ENCODE peak calls at places on chromosomes 13 and 19, in seven cellular contexts. One of them, this sample, is unnamed.
A peak's percentile ranks its signal among the peaks of the same experiment; 100 is the strongest.

GRCh38 chr19:47094557-47095517 is 18.7 kb downstream of the ZC3H4 start:
- DNase-seq in uterus: no peak
- DNase-seq in A549: no peak
- DNase-seq in small intestine: peak; percentile 68
- DNase-seq in right lobe of liver: no peak
- DNase-seq in CD8-positive, alpha-beta memory T cell: peak; percentile 34
- DNase-seq in fibroblast of lung: no peak
- DNase-seq in this sample: peak; percentile 58

GRCh38 chr13:106373989-106374572 is 161.4 kb downstream of the EFNB2 start:
- DNase-seq in uterus: peak; percentile 37
- DNase-seq in A549: no peak
- DNase-seq in small intestine: no peak
- DNase-seq in right lobe of liver: no peak
- DNase-seq in CD8-positive, alpha-beta memory T cell: no peak
- DNase-seq in fibroblast of lung: peak; percentile 88
- DNase-seq in this sample: no peak

GRCh38 chr19:7211191-7211988 is 82.8 kb downstream of the INSR start:
- DNase-seq in uterus: peak; percentile 64
- DNase-seq in A549: no peak
- DNase-seq in small intestine: peak; percentile 40
- DNase-seq in right lobe of liver: peak; percentile 73
- DNase-seq in CD8-positive, alpha-beta memory T cell: no peak
- DNase-seq in fibroblast of lung: no peak
- DNase-seq in this sample: peak; percentile 78

GRCh38 chr13:75687145-75687763 is 51.1 kb downstream of the LMO7 start:
- DNase-seq in uterus: no peak
- DNase-seq in A549: no peak
- DNase-seq in small intestine: peak; percentile 47
- DNase-seq in right lobe of liver: no peak
- DNase-seq in CD8-positive, alpha-beta memory T cell: no peak
- DNase-seq in fibroblast of lung: peak; percentile 73
- DNase-seq in this sample: no peak

GRCh38 chr19:49861127-49861526 is 6.2 kb downstream of the PNKP start:
- DNase-seq in uterus: peak; percentile 32
- DNase-seq in A549: no peak
- DNase-seq in small intestine: peak; percentile 36
- DNase-seq in right lobe of liver: peak; percentile 47
- DNase-seq in CD8-positive, alpha-beta memory T cell: no peak
- DNase-seq in fibroblast of lung: peak; percentile 57
- DNase-seq in this sample: peak; percentile 26

GRCh38 chr13:102729560-102730275 is 34.9 kb upstream of the METTL21C start:
- DNase-seq in uterus: no peak
- DNase-seq in A549: peak; percentile 2
- DNase-seq in small intestine: peak; percentile 7
- DNase-seq in right lobe of liver: no peak
- DNase-seq in CD8-positive, alpha-beta memory T cell: no peak
- DNase-seq in fibroblast of lung: peak; percentile 92
- DNase-seq in this sample: no peak

GRCh38 chr19:18292810-18293641 is 11.6 kb upstream of the JUND start:
- DNase-seq in uterus: peak; percentile 94
- DNase-seq in A549: peak; percentile 71
- DNase-seq in small intestine: peak; percentile 77
- DNase-seq in right lobe of liver: peak; percentile 86
- DNase-seq in CD8-positive, alpha-beta memory T cell: no peak
- DNase-seq in fibroblast of lung: peak; percentile 77
- DNase-seq in this sample: peak; percentile 77

GRCh38 chr19:6271251-6271650 is 8.5 kb downstream of the MLLT1 start:
- DNase-seq in uterus: no peak
- DNase-seq in A549: no peak
- DNase-seq in small intestine: no peak
- DNase-seq in right lobe of liver: no peak
- DNase-seq in CD8-positive, alpha-beta memory T cell: no peak
- DNase-seq in fibroblast of lung: peak; percentile 28
- DNase-seq in this sample: no peak

GRCh38 chr13:41413907-41414306 is 43.4 kb upstream of the RGCC start:
- DNase-seq in uterus: no peak
- DNase-seq in A549: no peak
- DNase-seq in small intestine: no peak
- DNase-seq in right lobe of liver: no peak
- DNase-seq in CD8-positive, alpha-beta memory T cell: no peak
- DNase-seq in fibroblast of lung: no peak
- DNase-seq in this sample: no peak

GRCh38 chr19:49497047-49497789 is 984 bp downstream of the RPS11 start:
- DNase-seq in uterus: no peak
- DNase-seq in A549: peak; percentile 77
- DNase-seq in small intestine: peak; percentile 88
- DNase-seq in right lobe of liver: no peak
- DNase-seq in CD8-positive, alpha-beta memory T cell: peak; percentile 75
- DNase-seq in fibroblast of lung: peak; percentile 65
- DNase-seq in this sample: no peak

GRCh38 chr13:25752957-25753540 is 298.8 kb downstream of the SHISA2 start:
- DNase-seq in uterus: peak; percentile 22
- DNase-seq in A549: no peak
- DNase-seq in small intestine: peak; percentile 8
- DNase-seq in right lobe of liver: no peak
- DNase-seq in CD8-positive, alpha-beta memory T cell: no peak
- DNase-seq in fibroblast of lung: peak; percentile 96
- DNase-seq in this sample: no peak

GRCh38 chr19:23384858-23385257 is 10.4 kb downstream of the ZNF91 start:
- DNase-seq in uterus: no peak
- DNase-seq in A549: no peak
- DNase-seq in small intestine: no peak
- DNase-seq in right lobe of liver: no peak
- DNase-seq in CD8-positive, alpha-beta memory T cell: no peak
- DNase-seq in fibroblast of lung: no peak
- DNase-seq in this sample: no peak

GRCh38 chr19:50835103-50835784 is 1.9 kb upstream of the KLK15 start:
- DNase-seq in uterus: no peak
- DNase-seq in A549: peak; percentile 51
- DNase-seq in small intestine: peak; percentile 64
- DNase-seq in right lobe of liver: no peak
- DNase-seq in CD8-positive, alpha-beta memory T cell: no peak
- DNase-seq in fibroblast of lung: no peak
- DNase-seq in this sample: no peak

GRCh38 chr13:32802159-32802558 is 214.1 kb upstream of the KL start:
- DNase-seq in uterus: no peak
- DNase-seq in A549: no peak
- DNase-seq in small intestine: no peak
- DNase-seq in right lobe of liver: no peak
- DNase-seq in CD8-positive, alpha-beta memory T cell: no peak
- DNase-seq in fibroblast of lung: no peak
- DNase-seq in this sample: no peak

GRCh38 chr13:62687727-62688126 is 1272.1 kb upstream of the PCDH20 start:
- DNase-seq in uterus: no peak
- DNase-seq in A549: no peak
- DNase-seq in small intestine: no peak
- DNase-seq in right lobe of liver: no peak
- DNase-seq in CD8-positive, alpha-beta memory T cell: no peak
- DNase-seq in fibroblast of lung: no peak
- DNase-seq in this sample: no peak

GRCh38 chr13:42569576-42570344 is 4.2 kb upstream of the TNFSF11 start:
- DNase-seq in uterus: no peak
- DNase-seq in A549: no peak
- DNase-seq in small intestine: no peak
- DNase-seq in right lobe of liver: no peak
- DNase-seq in CD8-positive, alpha-beta memory T cell: no peak
- DNase-seq in fibroblast of lung: no peak
- DNase-seq in this sample: no peak

GRCh38 chr19:32224371-32225244 is 120.8 kb upstream of the ZNF507 start:
- DNase-seq in uterus: peak; percentile 40
- DNase-seq in A549: peak; percentile 91
- DNase-seq in small intestine: peak; percentile 39
- DNase-seq in right lobe of liver: peak; percentile 69
- DNase-seq in CD8-positive, alpha-beta memory T cell: peak; percentile 37
- DNase-seq in fibroblast of lung: peak; percentile 42
- DNase-seq in this sample: peak; percentile 94

GRCh38 chr19:9721861-9722260 is 46.7 kb downstream of the ZNF846 start:
- DNase-seq in uterus: no peak
- DNase-seq in A549: no peak
- DNase-seq in small intestine: no peak
- DNase-seq in right lobe of liver: no peak
- DNase-seq in CD8-positive, alpha-beta memory T cell: no peak
- DNase-seq in fibroblast of lung: no peak
- DNase-seq in this sample: no peak

GRCh38 chr13:47794963-47795362 is 206.1 kb downstream of the SUCLA2 start:
- DNase-seq in uterus: no peak
- DNase-seq in A549: peak; percentile 4
- DNase-seq in small intestine: peak; percentile 11
- DNase-seq in right lobe of liver: no peak
- DNase-seq in CD8-positive, alpha-beta memory T cell: no peak
- DNase-seq in fibroblast of lung: peak; percentile 5
- DNase-seq in this sample: no peak

GRCh38 chr13:93413972-93414717 is 187.5 kb downstream of the GPC6 start:
- DNase-seq in uterus: no peak
- DNase-seq in A549: no peak
- DNase-seq in small intestine: no peak
- DNase-seq in right lobe of liver: no peak
- DNase-seq in CD8-positive, alpha-beta memory T cell: no peak
- DNase-seq in fibroblast of lung: peak; percentile 68
- DNase-seq in this sample: no peak

GRCh38 chr19:47663911-47664771 is 49.1 kb upstream of the EHD2 start:
- DNase-seq in uterus: peak; percentile 94
- DNase-seq in A549: peak; percentile 44
- DNase-seq in small intestine: peak; percentile 82
- DNase-seq in right lobe of liver: peak; percentile 92
- DNase-seq in CD8-positive, alpha-beta memory T cell: no peak
- DNase-seq in fibroblast of lung: peak; percentile 100
- DNase-seq in this sample: peak; percentile 62

GRCh38 chr13:94224670-94225069 is 254.8 kb downstream of the DCT start:
- DNase-seq in uterus: no peak
- DNase-seq in A549: no peak
- DNase-seq in small intestine: peak; percentile 9
- DNase-seq in right lobe of liver: no peak
- DNase-seq in CD8-positive, alpha-beta memory T cell: no peak
- DNase-seq in fibroblast of lung: no peak
- DNase-seq in this sample: no peak

GRCh38 chr19:56748443-56748842 is 76.9 kb upstream of the ZNF835 start:
- DNase-seq in uterus: peak; percentile 34
- DNase-seq in A549: no peak
- DNase-seq in small intestine: no peak
- DNase-seq in right lobe of liver: no peak
- DNase-seq in CD8-positive, alpha-beta memory T cell: no peak
- DNase-seq in fibroblast of lung: peak; percentile 14
- DNase-seq in this sample: no peak

GRCh38 chr19:41928754-41929535 is 696 bp upstream of the ERFL start:
- DNase-seq in uterus: no peak
- DNase-seq in A549: no peak
- DNase-seq in small intestine: peak; percentile 54
- DNase-seq in right lobe of liver: no peak
- DNase-seq in CD8-positive, alpha-beta memory T cell: no peak
- DNase-seq in fibroblast of lung: no peak
- DNase-seq in this sample: no peak

GRCh38 chr13:100608906-100609305 is 20.3 kb upstream of the GGACT start:
- DNase-seq in uterus: no peak
- DNase-seq in A549: no peak
- DNase-seq in small intestine: peak; percentile 92
- DNase-seq in right lobe of liver: no peak
- DNase-seq in CD8-positive, alpha-beta memory T cell: no peak
- DNase-seq in fibroblast of lung: no peak
- DNase-seq in this sample: no peak

GRCh38 chr13:51551446-51551845 is 32.8 kb upstream of the WDFY2 start:
- DNase-seq in uterus: no peak
- DNase-seq in A549: no peak
- DNase-seq in small intestine: no peak
- DNase-seq in right lobe of liver: no peak
- DNase-seq in CD8-positive, alpha-beta memory T cell: no peak
- DNase-seq in fibroblast of lung: no peak
- DNase-seq in this sample: no peak

GRCh38 chr13:103188688-103189326 is 122.6 kb upstream of the SLC10A2 start:
- DNase-seq in uterus: no peak
- DNase-seq in A549: peak; percentile 1
- DNase-seq in small intestine: peak; percentile 28
- DNase-seq in right lobe of liver: no peak
- DNase-seq in CD8-positive, alpha-beta memory T cell: no peak
- DNase-seq in fibroblast of lung: peak; percentile 67
- DNase-seq in this sample: no peak

GRCh38 chr13:23673867-23674605 is 103.8 kb downstream of the TNFRSF19 start:
- DNase-seq in uterus: no peak
- DNase-seq in A549: no peak
- DNase-seq in small intestine: no peak
- DNase-seq in right lobe of liver: no peak
- DNase-seq in CD8-positive, alpha-beta memory T cell: no peak
- DNase-seq in fibroblast of lung: peak; percentile 68
- DNase-seq in this sample: no peak
- H3K27ac ChIP-seq in uterus: no peak overlapping the region
- H3K27ac ChIP-seq in A549: no peak overlapping the region
- H3K27ac ChIP-seq in small intestine: no peak overlapping the region
- H3K27ac ChIP-seq in right lobe of liver: no peak overlapping the region
- H3K27ac ChIP-seq in CD8-positive, alpha-beta memory T cell: no peak overlapping the region
- H3K27ac ChIP-seq in fibroblast of lung: peak overlapping the region; percentile 83
- H3K27ac ChIP-seq in this sample: no peak overlapping the region

GRCh38 chr19:45886427-45887310 is 728 bp upstream of the IRF2BP1 start:
- DNase-seq in uterus: peak; percentile 93
- DNase-seq in A549: peak; percentile 98
- DNase-seq in small intestine: peak; percentile 95
- DNase-seq in right lobe of liver: peak; percentile 94
- DNase-seq in CD8-positive, alpha-beta memory T cell: peak; percentile 91
- DNase-seq in fibroblast of lung: peak; percentile 94
- DNase-seq in this sample: peak; percentile 90
- H3K27ac ChIP-seq in uterus: peak overlapping the region; percentile 96
- H3K27ac ChIP-seq in A549: peak overlapping the region; percentile 95
- H3K27ac ChIP-seq in small intestine: peak overlapping the region; percentile 95
- H3K27ac ChIP-seq in right lobe of liver: peak overlapping the region; percentile 86
- H3K27ac ChIP-seq in CD8-positive, alpha-beta memory T cell: peak overlapping the region; percentile 83
- H3K27ac ChIP-seq in fibroblast of lung: peak overlapping the region; percentile 92
- H3K27ac ChIP-seq in this sample: peak overlapping the region; percentile 92

DNA sequence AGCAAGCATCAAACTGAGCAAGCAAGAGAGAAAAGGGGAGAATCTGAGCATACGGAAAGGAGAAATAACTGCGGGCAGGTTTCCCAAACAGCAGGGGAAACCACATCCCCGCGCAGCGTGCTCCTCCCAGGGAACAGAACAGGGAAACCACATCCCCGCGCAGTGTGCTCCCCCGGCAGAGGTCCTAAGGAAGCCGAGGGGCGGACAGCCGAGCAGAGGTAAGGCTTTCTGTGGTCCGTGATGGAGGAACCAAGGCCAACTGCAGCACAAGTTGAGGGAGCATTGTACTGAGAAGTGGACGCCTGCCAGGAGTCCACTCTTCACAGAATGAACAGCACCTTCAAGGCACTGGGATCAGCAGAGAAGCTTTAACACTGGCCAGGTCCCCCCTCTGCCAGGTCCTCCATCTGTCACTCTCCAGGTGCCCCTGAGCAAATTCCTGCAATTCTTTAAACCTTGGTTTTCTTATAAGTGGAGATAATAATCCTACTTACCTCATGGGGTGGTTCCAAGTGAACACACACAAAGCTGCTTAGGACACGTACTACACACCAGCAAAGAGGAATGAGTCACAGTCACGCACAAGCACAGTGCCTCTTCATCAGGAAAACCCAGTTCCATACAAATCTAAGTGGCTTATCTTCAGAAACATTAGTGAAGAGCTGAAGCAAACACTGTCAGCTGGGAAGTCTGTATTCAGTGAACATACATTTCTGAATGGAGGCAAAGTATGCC is 23.0 kb upstream of the LAMP1 start:
- DNase-seq in uterus: no peak
- DNase-seq in A549: no peak
- DNase-seq in small intestine: no peak
- DNase-seq in right lobe of liver: no peak
- DNase-seq in CD8-positive, alpha-beta memory T cell: no peak
- DNase-seq in fibroblast of lung: peak; percentile 48
- DNase-seq in this sample: no peak
- H3K27ac ChIP-seq in uterus: no peak overlapping the region
- H3K27ac ChIP-seq in A549: no peak overlapping the region
- H3K27ac ChIP-seq in small intestine: no peak overlapping the region
- H3K27ac ChIP-seq in right lobe of liver: no peak overlapping the region
- H3K27ac ChIP-seq in CD8-positive, alpha-beta memory T cell: no peak overlapping the region
- H3K27ac ChIP-seq in fibroblast of lung: no peak overlapping the region
- H3K27ac ChIP-seq in this sample: no peak overlapping the region

GRCh38 chr19:781800-782194 is 15.5 kb upstream of the PTBP1 start:
- DNase-seq in uterus: no peak
- DNase-seq in A549: peak; percentile 6
- DNase-seq in small intestine: no peak
- DNase-seq in right lobe of liver: no peak
- DNase-seq in CD8-positive, alpha-beta memory T cell: no peak
- DNase-seq in fibroblast of lung: no peak
- DNase-seq in this sample: no peak
- H3K27ac ChIP-seq in uterus: no peak overlapping the region
- H3K27ac ChIP-seq in A549: peak overlapping the region; percentile 100
- H3K27ac ChIP-seq in small intestine: peak overlapping the region; percentile 24
- H3K27ac ChIP-seq in right lobe of liver: no peak overlapping the region
- H3K27ac ChIP-seq in CD8-positive, alpha-beta memory T cell: no peak overlapping the region
- H3K27ac ChIP-seq in fibroblast of lung: no peak overlapping the region
- H3K27ac ChIP-seq in this sample: peak overlapping the region; percentile 85